ENCODE peak calls at places on chromosomes 12 and 14, in six cellular contexts. Q is NCI-H1092 treated with DMSO at 0.1 percent for 48 hours; P is NK-92 treated with Interleukin-12 subunit alpha and Interleukin-12 subunit beta, amount 100 ng/mL, for 24 hours; R is uterus; A is GM12892; T is osteoblast. H is an unnamed sample.

GRCh38 chr12:9064201-9064814 is 51.4 kb downstream of the A2M start:
- DNase-seq in T (peak), R (peak), Q (peak), A (peak), P (no peak), H (peak)

GRCh38 chr12:44574586-44574985 is 301.5 kb downstream of the NELL2 start:
- DNase-seq in R (no peak), Q (no peak), A (no peak), P (no peak), T (no peak), H (no peak)

GRCh38 chr14:73227812-73228781 is 9.2 kb upstream of the PAPLN start:
- DNase-seq in T (peak), A (no peak), P (no peak), R (peak), Q (no peak), H (peak)

GRCh38 chr12:33205986-33206385 is 233.6 kb downstream of the SYT10 start:
- DNase-seq in R (no peak), A (no peak), Q (no peak), P (no peak), T (no peak), H (no peak)

GRCh38 chr12:104736307-104736706 is 221.8 kb downstream of the SLC41A2 start:
- DNase-seq in Q (no peak), T (peak), R (no peak), P (no peak), A (no peak), H (peak)

GRCh38 chr14:24329736-24330135 is 5.1 kb downstream of the ADCY4 start:
- DNase-seq in R (no peak), A (no peak), T (no peak), Q (no peak), P (peak), H (peak)

GRCh38 chr12:43316506-43316905 is 235.5 kb downstream of the ADAMTS20 start:
- DNase-seq in A (no peak), T (no peak), Q (no peak), P (no peak), R (no peak), H (no peak)

GRCh38 chr12:43069768-43070221 is 480.2 kb upstream of the PRICKLE1 start:
- DNase-seq in R (peak), Q (no peak), P (no peak), T (peak), A (no peak), H (no peak)

GRCh38 chr12:123238961-123239360 is 5.7 kb downstream of the MTRFR start:
- DNase-seq in A (no peak), Q (no peak), R (no peak), P (no peak), T (no peak), H (no peak)

GRCh38 chr12:105555556-105555973 is 225.1 kb downstream of the C12orf75 start:
- DNase-seq in A (no peak), R (no peak), T (peak), Q (no peak), P (no peak), H (no peak)

GRCh38 chr12:51262758-51263177 is 7.4 kb downstream of the SMAGP start:
- DNase-seq in P (no peak), A (no peak), T (peak), Q (peak), R (peak), H (peak)

GRCh38 chr12:107107381-107107780 is 14.0 kb upstream of the CRY1 start:
- DNase-seq in T (no peak), R (no peak), P (no peak), Q (no peak), A (no peak), H (no peak)